ENCODE peak calls at places on chromosomes 4 and X, in four cellular contexts. W is GM20000, D is cardiac muscle cell, V is GM13976. F is an unnamed sample.

GRCh38 chrX:45710081-45710801 is 509.6 kb upstream of the DIPK2B start:
- DNase-seq in D (peak), W (peak), V (peak), F (peak)

GRCh38 chr4:35538807-35539206 is 705.5 kb downstream of the ARAP2 start:
- DNase-seq in D (no peak), W (no peak), V (no peak), F (no peak)

GRCh38 chrX:102899940-102900916 is 36.8 kb upstream of the RAB40AL start:
- DNase-seq in W (peak), D (peak), V (peak), F (peak)

GRCh38 chrX:53308836-53309235 is 27.5 kb upstream of the IQSEC2 start:
- DNase-seq in W (no peak), V (no peak), D (no peak), F (no peak)

GRCh38 chr4:168449740-168450442 is 30.4 kb downstream of the DDX60L start:
- DNase-seq in V (no peak), D (peak), W (no peak), F (no peak)

GRCh38 chr4:177322156-177322685 is 12.5 kb downstream of the NEIL3 start:
- DNase-seq in W (no peak), V (no peak), D (peak), F (no peak)

GRCh38 chr4:186699298-186699697 is 24.4 kb downstream of the FAT1 start:
- DNase-seq in V (no peak), D (peak), W (no peak), F (no peak)

GRCh38 chr4:3212391-3213100 is 36.4 kb upstream of the MSANTD1 start:
- DNase-seq in V (no peak), W (no peak), D (no peak), F (no peak)

GRCh38 chr4:94758141-94758699 is 465 bp downstream of the BMPR1B start:
- DNase-seq in V (peak), D (peak), W (no peak), F (peak)

GRCh38 chr4:153489856-153490558 is 23.8 kb downstream of the TMEM131L start:
- DNase-seq in W (no peak), V (no peak), D (peak), F (no peak)

GRCh38 chr4:185859106-185859505 is 47.1 kb upstream of the SORBS2 start:
- DNase-seq in D (peak), V (no peak), W (no peak), F (no peak)

GRCh38 chrX:23749576-23749975 is 6.5 kb upstream of the ACOT9 start:
- DNase-seq in V (no peak), W (no peak), D (no peak), F (no peak)

GRCh38 chrX:17882680-17883079 is 21.6 kb upstream of the RAI2 start:
- DNase-seq in V (no peak), D (no peak), W (no peak), F (no peak)

GRCh38 chrX:9848718-9849481 is 62.7 kb downstream of the SHROOM2 start:
- DNase-seq in W (no peak), D (no peak), V (no peak), F (no peak)

GRCh38 chr4:98203406-98204235 is 57.6 kb upstream of the RAP1GDS1 start:
- DNase-seq in W (peak), V (peak), D (no peak), F (peak)

GRCh38 chrX:16148896-16149295 is 18.4 kb upstream of the MAGEB17 start:
- DNase-seq in W (no peak), D (no peak), V (no peak), F (no peak)
- TF ChIP-seq CTCF in W (no peak), D (no peak), V (no peak), F (no peak)

GRCh38 chr4:103105558-103106356 is 6.1 kb upstream of the BDH2 start:
- DNase-seq in D (peak), V (no peak), W (no peak), F (no peak)
- TF ChIP-seq CTCF in D (no peak), V (no peak), W (no peak), F (no peak)

GRCh38 chrX:78123190-78123589 is 16.3 kb downstream of the TAF9B start:
- DNase-seq in D (no peak), V (no peak), W (no peak), F (no peak)

GRCh38 chrX:78129714-78130113 is 9.7 kb downstream of the TAF9B start:
- DNase-seq in D (no peak), W (no peak), V (no peak), F (no peak)

GRCh38 chrX:78119521-78120227 is 15.6 kb downstream of the PGK1 start:
- DNase-seq in D (no peak), V (no peak), W (no peak), F (no peak)

GRCh38 chrX:78125148-78125547 is 14.3 kb downstream of the TAF9B start:
- DNase-seq in W (no peak), D (no peak), V (no peak), F (no peak)

DNA sequence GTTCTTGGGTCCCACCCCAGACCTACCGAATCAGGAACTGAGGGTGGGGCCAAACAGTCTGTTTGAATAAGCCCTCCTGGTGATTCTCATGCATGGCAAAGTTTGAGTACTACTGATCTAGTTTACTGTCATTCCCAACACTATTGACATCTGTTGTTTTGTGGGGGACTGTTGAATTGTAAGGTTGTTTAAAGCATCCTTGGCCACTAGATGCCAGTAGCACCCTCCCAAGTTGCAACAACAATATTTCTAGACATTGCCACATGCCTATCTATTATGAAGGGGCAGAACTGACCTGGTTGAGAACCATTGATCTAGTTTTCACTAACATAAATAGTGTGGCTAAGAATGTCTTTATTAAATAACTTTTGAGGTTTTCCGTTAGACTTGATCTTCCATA is 15.1 kb downstream of the TAF9B start:
- DNase-seq in V (no peak), D (peak), W (no peak), F (no peak)
- TF ChIP-seq CTCF in V (no peak), D (peak), W (no peak), F (no peak)

DNA sequence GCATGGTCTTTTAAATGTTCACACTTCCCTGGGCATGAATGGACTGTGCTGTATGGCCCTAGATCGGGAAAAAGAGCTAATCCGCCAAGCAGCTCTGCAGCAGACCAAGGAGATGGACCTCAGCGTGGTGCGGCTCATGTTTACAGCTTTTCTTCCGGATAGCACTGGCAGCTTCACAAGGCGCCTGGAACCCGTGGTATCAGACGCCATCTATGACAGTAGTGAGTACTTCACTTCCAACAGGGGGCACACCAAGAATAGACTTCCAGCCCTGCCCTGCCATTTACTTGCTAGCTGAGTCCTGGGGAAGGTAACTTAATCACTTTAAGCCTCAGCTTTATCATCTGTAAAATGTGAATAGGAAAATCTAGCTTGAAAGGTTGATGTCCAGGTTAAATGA is 77.7 kb downstream of the NFKB1 start:
- DNase-seq in D (no peak), V (no peak), W (no peak), F (no peak)
- TF ChIP-seq CTCF in D (no peak), V (no peak), W (no peak), F (no peak)

GRCh38 chr4:52588097-52588496 is 71.0 kb downstream of the USP46 start:
- DNase-seq in D (peak), V (peak), W (peak), F (peak)
- TF ChIP-seq CTCF in D (peak), V (peak), W (peak), F (peak)

GRCh38 chr4:1116837-1117236 is 3.5 kb upstream of the RNF212 start:
- DNase-seq in W (no peak), D (peak), V (no peak), F (no peak)
- TF ChIP-seq CTCF in W (no peak), D (no peak), V (no peak), F (no peak)

F was measured in GM10248.